ENCODE peak calls at places on chromosomes 12 and 14, in four cellular contexts. One of them, this sample, is unnamed.

GRCh38 chr12:11807453-11807852 is 158.0 kb downstream of the ETV6 start:
- DNase-seq in tibial artery: no peak
- DNase-seq in frontal cortex: no peak
- DNase-seq in HEK293T: no peak
- DNase-seq in this sample: no peak

GRCh38 chr12:12592930-12593329 is 18.7 kb upstream of the CREBL2 start:
- DNase-seq in frontal cortex: no peak
- DNase-seq in HEK293T: no peak
- DNase-seq in tibial artery: no peak
- DNase-seq in this sample: no peak

GRCh38 chr14:55955175-55955574 is 163.0 kb upstream of the PELI2 start:
- DNase-seq in frontal cortex: no peak
- DNase-seq in tibial artery: no peak
- DNase-seq in HEK293T: no peak
- DNase-seq in this sample: no peak

GRCh38 chr14:69682607-69683263 is 71.3 kb downstream of the SUSD6 start:
- DNase-seq in HEK293T: no peak
- DNase-seq in tibial artery: no peak
- DNase-seq in frontal cortex: no peak
- DNase-seq in this sample: peak

GRCh38 chr12:120093336-120093591 is 23.3 kb downstream of the RAB35 start:
- DNase-seq in frontal cortex: no peak
- DNase-seq in tibial artery: no peak
- DNase-seq in HEK293T: no peak
- DNase-seq in this sample: no peak

GRCh38 chr12:26963413-26963812 is 25.1 kb downstream of the FGFR1OP2 start:
- DNase-seq in HEK293T: no peak
- DNase-seq in frontal cortex: no peak
- DNase-seq in tibial artery: no peak
- DNase-seq in this sample: peak

GRCh38 chr12:105522166-105522825 is 191.8 kb downstream of the C12orf75 start:
- DNase-seq in tibial artery: no peak
- DNase-seq in frontal cortex: no peak
- DNase-seq in HEK293T: no peak
- DNase-seq in this sample: no peak

GRCh38 chr12:49902399-49903350 is 1.0 kb downstream of the FAIM2 start:
- DNase-seq in tibial artery: no peak
- DNase-seq in HEK293T: no peak
- DNase-seq in frontal cortex: peak
- DNase-seq in this sample: no peak

GRCh38 chr12:104955703-104956102 is 2.4 kb downstream of the SLC41A2 start:
- DNase-seq in frontal cortex: no peak
- DNase-seq in tibial artery: no peak
- DNase-seq in HEK293T: no peak
- DNase-seq in this sample: no peak

This sample was measured in OCI-M1.